ENCODE peak calls at places on chromosomes 13 and 19, in five cellular contexts. I is CD8-positive, alpha-beta memory T cell; W is Calu3; T is T-cell; X is CD8-positive, alpha-beta T cell. B is an unnamed sample.

GRCh38 chr19:54609356-54609791 is 15.9 kb downstream of the LILRA1 start:
- DNase-seq in W (no peak), T (no peak), I (no peak), X (no peak), B (no peak)

GRCh38 chr19:54653181-54653809 is 9.5 kb upstream of the LILRB4 start:
- DNase-seq in X (no peak), T (no peak), I (no peak), W (no peak), B (peak)

GRCh38 chr13:25771641-25772478 is 280.0 kb downstream of the SHISA2 start:
- DNase-seq in T (no peak), X (no peak), I (no peak), W (no peak), B (no peak)

GRCh38 chr19:22623841-22624221 is 10.3 kb upstream of the ZNF492 start:
- DNase-seq in I (no peak), W (no peak), T (no peak), X (no peak), B (no peak)

GRCh38 chr13:77300176-77301141 is 26.4 kb downstream of the MYCBP2 start:
- DNase-seq in T (no peak), I (no peak), X (no peak), W (no peak), B (no peak)

GRCh38 chr13:36665630-36666029 is 8.2 kb upstream of the SERTM1 start:
- DNase-seq in T (no peak), I (no peak), W (no peak), X (no peak), B (no peak)

GRCh38 chr13:98826156-98826555 is 73.7 kb upstream of the SLC15A1 start:
- DNase-seq in I (no peak), X (no peak), W (no peak), T (no peak), B (no peak)

GRCh38 chr13:102978168-102978567 is 88.0 kb downstream of the SLC10A2 start:
- DNase-seq in T (no peak), W (no peak), X (no peak), I (no peak), B (no peak)

GRCh38 chr19:6947745-6948144 is 60.4 kb downstream of the ADGRE1 start:
- DNase-seq in I (no peak), W (peak), X (no peak), T (peak), B (no peak)